ENCODE peak calls at places on chromosomes 5 and 9, in eight cellular contexts. Z, O, W, B, A, X, Q and F are unnamed samples.

GRCh38 chr5:138138949-138139775 is at the start of gene NME5:
- DNase-seq in Z (peak; percentile 88), O (no peak), W (peak; percentile 20), B (peak; percentile 30), A (no peak), X (no peak), Q (peak; percentile 92), F (no peak)

GRCh38 chr5:142145106-142145900 is 36.7 kb downstream of the NDFIP1 start:
- DNase-seq in Z (peak; percentile 57), O (peak; percentile 43), W (peak; percentile 74), B (peak; percentile 79), A (peak; percentile 61), X (peak; percentile 73), Q (peak; percentile 86), F (peak; percentile 47)

GRCh38 chr5:149863830-149864229 is 80.8 kb downstream of the PDE6A start:
- DNase-seq in Z (no peak), O (no peak), W (no peak), B (no peak), A (no peak), X (no peak), Q (no peak), F (no peak)

GRCh38 chr9:105694848-105695581 is 674 bp downstream of the TMEM38B start:
- DNase-seq in Z (peak; percentile 81), O (peak; percentile 43), W (peak; percentile 52), B (peak; percentile 74), A (peak; percentile 71), X (peak; percentile 51), Q (peak; percentile 85), F (peak; percentile 60)

GRCh38 chr9:130765135-130766030 is 69.7 kb upstream of the ABL1 start:
- DNase-seq in Z (no peak), O (no peak), W (no peak), B (no peak), A (no peak), X (no peak), Q (no peak), F (peak; percentile 32)

GRCh38 chr9:137723396-137724113 is 104.8 kb downstream of the EHMT1 start:
- DNase-seq in Z (no peak), O (no peak), W (no peak), B (no peak), A (peak; percentile 60), X (no peak), Q (no peak), F (no peak)

GRCh38 chr9:100819980-100820379 is 208.5 kb upstream of the PLPPR1 start:
- DNase-seq in Z (no peak), O (no peak), W (no peak), B (no peak), A (no peak), X (no peak), Q (no peak), F (no peak)

GRCh38 chr9:129886226-129887174 is 51.2 kb downstream of the USP20 start:
- DNase-seq in Z (no peak), O (no peak), W (no peak), B (no peak), A (peak; percentile 72), X (no peak), Q (peak; percentile 57), F (no peak)

GRCh38 chr9:98228392-98229089 is 26.9 kb downstream of the TBC1D2 start:
- DNase-seq in Z (no peak), O (no peak), W (no peak), B (no peak), A (no peak), X (no peak), Q (no peak), F (no peak)

GRCh38 chr5:6687501-6687900 is 25.7 kb upstream of the TENT4A start:
- DNase-seq in Z (no peak), O (no peak), W (no peak), B (no peak), A (no peak), X (no peak), Q (no peak), F (no peak)

GRCh38 chr9:84751921-84752320 is 82.4 kb downstream of the NTRK2 start:
- DNase-seq in Z (no peak), O (no peak), W (no peak), B (no peak), A (no peak), X (no peak), Q (no peak), F (peak; percentile 73)

GRCh38 chr9:95171001-95171400 is 146.5 kb downstream of the FANCC start:
- DNase-seq in Z (no peak), O (no peak), W (peak; percentile 54), B (no peak), A (no peak), X (no peak), Q (no peak), F (no peak)

GRCh38 chr5:76372320-76373054 is 30.6 kb upstream of the IQGAP2 start:
- DNase-seq in Z (peak; percentile 27), O (peak; percentile 28), W (peak; percentile 90), B (no peak), A (no peak), X (peak; percentile 84), Q (peak; percentile 71), F (peak; percentile 91)

GRCh38 chr5:92962752-92963151 is 618.3 kb downstream of the NR2F1-AS1 start:
- DNase-seq in Z (peak; percentile 12), O (no peak), W (no peak), B (no peak), A (no peak), X (no peak), Q (no peak), F (no peak)

GRCh38 chr5:172151661-172152210 is 36.3 kb downstream of the STK10 start:
- DNase-seq in Z (no peak), O (no peak), W (no peak), B (no peak), A (no peak), X (no peak), Q (no peak), F (no peak)

GRCh38 chr5:172315599-172316531 is 32.3 kb upstream of the UBTD2 start:
- DNase-seq in Z (no peak), O (no peak), W (no peak), B (no peak), A (no peak), X (no peak), Q (peak; percentile 17), F (no peak)

GRCh38 chr9:132348676-132349075 is 6.1 kb downstream of the SETX start:
- DNase-seq in Z (no peak), O (no peak), W (no peak), B (no peak), A (no peak), X (no peak), Q (peak; percentile 6), F (no peak)

GRCh38 chr5:1415059-1415425 is 30.2 kb downstream of the SLC6A3 start:
- DNase-seq in Z (no peak), O (no peak), W (no peak), B (no peak), A (no peak), X (no peak), Q (no peak), F (no peak)

GRCh38 chr5:108036484-108036883 is 345.4 kb downstream of the FBXL17 start:
- DNase-seq in Z (no peak), O (no peak), W (no peak), B (no peak), A (no peak), X (no peak), Q (no peak), F (no peak)

DNA sequence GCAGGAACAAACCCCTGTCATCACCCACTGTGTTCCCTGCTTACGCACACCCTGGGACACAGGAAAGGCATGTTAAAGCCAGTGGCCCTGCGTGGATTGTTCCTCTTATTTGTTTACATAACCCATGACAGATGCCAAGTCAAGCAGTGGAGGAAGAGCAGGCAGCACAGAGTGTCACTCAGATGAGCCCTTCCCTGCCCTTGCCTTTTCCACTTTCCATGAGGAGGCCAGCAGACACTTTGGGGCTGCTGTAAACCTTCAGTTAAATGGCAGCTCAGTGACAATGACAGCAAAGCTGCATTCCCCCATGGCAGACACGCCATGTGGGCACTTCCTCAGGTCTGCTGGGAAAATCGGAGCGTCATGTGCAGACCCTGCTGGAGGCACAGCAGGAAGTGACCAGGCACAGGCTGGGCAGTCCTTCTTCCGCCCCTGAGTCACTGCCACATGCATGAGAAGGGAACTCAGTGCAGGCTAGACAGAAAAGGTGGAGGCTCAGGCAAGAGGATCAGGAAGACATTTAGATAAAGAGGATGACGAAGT is 216.8 kb upstream of the PIK3R1 start:
- DNase-seq in Z (peak; percentile 24), O (peak; percentile 15), W (peak; percentile 18), B (peak; percentile 91), A (no peak), X (peak; percentile 32), Q (no peak), F (no peak)
- H3K27ac ChIP-seq in Z (no peak overlapping the region), O (no peak overlapping the region), W (peak overlapping the region; percentile 18), B (peak overlapping the region; percentile 57), A (no peak overlapping the region), X (no peak overlapping the region), Q (no peak overlapping the region), F (no peak overlapping the region)

GRCh38 chr9:86985132-86985531 is 37.8 kb upstream of the GAS1 start:
- DNase-seq in Z (no peak), O (no peak), W (no peak), B (no peak), A (no peak), X (no peak), Q (no peak), F (no peak)
- TF ChIP-seq CTCF in Z (no peak), O (no peak), W (no peak), B (no peak), A (no peak), X (no peak), Q (no peak), F (no peak)

DNA sequence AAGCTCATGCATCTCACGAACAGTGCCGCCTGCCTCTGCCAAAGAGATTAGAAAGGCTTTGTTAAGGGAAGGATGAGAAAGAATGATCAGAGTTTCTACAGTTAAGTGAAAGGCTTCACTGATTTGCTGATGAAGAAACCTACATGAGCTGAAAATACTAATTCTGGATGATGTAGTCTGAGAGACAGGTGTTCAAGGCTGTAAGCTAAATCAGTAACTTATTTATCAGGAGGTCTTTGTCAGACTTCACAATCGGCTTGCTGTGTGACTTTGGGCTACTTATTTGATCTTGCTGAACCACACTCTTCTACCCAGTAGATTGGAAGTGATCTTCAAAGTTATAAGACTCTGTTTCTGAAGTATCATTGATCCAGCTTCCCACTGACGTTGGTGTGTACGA is 264.2 kb downstream of the RAB3C start:
- DNase-seq in Z (no peak), O (no peak), W (no peak), B (no peak), A (no peak), X (no peak), Q (no peak), F (no peak)
- H3K27ac ChIP-seq in Z (no peak overlapping the region), O (no peak overlapping the region), W (no peak overlapping the region), B (no peak overlapping the region), A (no peak overlapping the region), X (no peak overlapping the region), Q (no peak overlapping the region), F (no peak overlapping the region)

DNA sequence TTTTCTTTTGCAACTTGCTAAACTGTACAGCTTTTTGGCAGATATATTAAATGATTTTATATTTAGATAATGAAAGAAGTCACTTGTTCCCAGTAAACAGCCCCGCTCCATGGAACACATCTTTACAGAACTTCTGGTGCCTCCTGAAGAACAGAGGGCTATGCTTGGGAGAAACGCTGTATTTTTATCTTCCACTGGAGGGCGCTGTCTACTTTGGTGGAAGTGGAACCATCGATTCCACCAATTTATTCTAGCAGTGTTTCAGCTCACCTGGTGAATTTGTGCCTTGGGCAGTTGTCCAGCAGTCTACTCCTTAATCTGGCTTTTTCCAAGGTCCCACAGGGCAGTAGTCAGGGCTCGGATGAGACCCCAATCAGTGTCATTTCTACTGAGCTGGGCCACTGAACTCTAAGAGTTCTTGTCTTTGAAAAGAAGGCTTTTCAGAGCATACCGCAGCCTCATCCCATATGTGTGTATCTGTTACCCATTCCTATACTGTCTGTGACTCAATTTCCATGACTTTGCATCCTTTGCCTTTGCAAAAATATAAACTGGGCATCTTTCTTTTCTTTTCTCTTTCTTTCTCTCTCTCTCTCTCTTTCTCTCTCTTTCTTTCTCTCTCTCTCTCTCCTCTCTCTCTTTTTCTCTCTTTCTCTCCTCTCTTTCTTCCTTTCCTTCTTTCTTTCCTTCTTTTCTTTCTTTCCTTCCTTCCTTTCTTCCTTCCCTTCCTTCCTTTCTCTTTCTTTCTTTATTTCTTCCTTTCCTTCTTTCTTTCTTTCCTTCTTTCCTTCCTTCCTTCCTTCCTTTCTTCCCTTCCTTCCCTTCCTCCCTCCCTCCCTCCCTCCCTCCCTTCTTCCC is 138.5 kb upstream of the ZNF618 start:
- DNase-seq in Z (peak; percentile 50), O (peak; percentile 28), W (peak; percentile 76), B (peak; percentile 35), A (no peak), X (peak; percentile 70), Q (peak; percentile 90), F (peak; percentile 57)
- TF ChIP-seq CTCF in Z (peak; percentile 83), O (peak; percentile 82), W (peak; percentile 75), B (peak; percentile 79), A (peak; percentile 47), X (peak; percentile 87), Q (peak; percentile 92), F (peak; percentile 88)